ENCODE peak calls at places on chromosome 5, in seven cellular contexts. T, D, C, O, Z, K and A are unnamed samples.

GRCh38 chr5:122101636-122102285 is 23.7 kb upstream of the LOX start:
- DNase-seq in C (peak; percentile 57), T (peak; percentile 23), O (peak; percentile 23), K (peak; percentile 26), D (no peak), Z (no peak), A (peak; percentile 5)

GRCh38 chr5:166899343-166899742 is 1392.1 kb upstream of the WWC1 start:
- DNase-seq in D (no peak), K (no peak), C (no peak), T (no peak), Z (no peak), O (no peak), A (no peak)

GRCh38 chr5:177495243-177496060 is 2.0 kb downstream of the PDLIM7 start:
- DNase-seq in D (peak; percentile 85), K (no peak), Z (no peak), O (peak; percentile 62), C (peak; percentile 79), T (peak; percentile 48), A (no peak)

GRCh38 chr5:151633892-151634291 is 42.8 kb upstream of the FAT2 start:
- DNase-seq in C (no peak), O (no peak), Z (no peak), T (no peak), K (no peak), D (no peak), A (no peak)

GRCh38 chr5:140402258-140403074 is 833 bp downstream of the ANKHD1 start:
- DNase-seq in K (no peak), Z (peak; percentile 27), O (peak; percentile 85), D (no peak), T (peak; percentile 66), C (peak; percentile 76), A (no peak)

GRCh38 chr5:42518595-42519067 is 95.4 kb downstream of the GHR start:
- DNase-seq in O (no peak), T (no peak), K (no peak), D (no peak), Z (no peak), C (no peak), A (no peak)

GRCh38 chr5:178237431-178238312 is 5.1 kb upstream of the PHYKPL start:
- DNase-seq in T (no peak), C (no peak), O (no peak), K (no peak), Z (no peak), D (no peak), A (peak; percentile 46)

GRCh38 chr5:176541338-176542134 is 4.3 kb upstream of the RNF44 start:
- DNase-seq in O (peak; percentile 65), K (no peak), D (no peak), T (no peak), Z (no peak), C (peak; percentile 87), A (no peak)

GRCh38 chr5:93578813-93579560 is 2.0 kb downstream of the NR2F1-AS1 start:
- DNase-seq in D (no peak), C (no peak), T (peak; percentile 52), O (no peak), Z (no peak), K (no peak), A (no peak)

GRCh38 chr5:54545796-54546195 is 28.2 kb downstream of the SNX18 start:
- DNase-seq in C (no peak), D (no peak), T (no peak), K (no peak), Z (no peak), O (no peak), A (peak; percentile 75)

GRCh38 chr5:144510845-144511580 is 340.3 kb downstream of the KCTD16 start:
- DNase-seq in C (no peak), O (peak; percentile 4), T (no peak), K (no peak), Z (no peak), D (no peak), A (no peak)

GRCh38 chr5:79811081-79811480 is 121.4 kb downstream of the CMYA5 start:
- DNase-seq in D (no peak), O (no peak), K (no peak), Z (no peak), C (peak; percentile 91), T (no peak), A (no peak)
- TF ChIP-seq JUND in D (no peak), O (no peak), K (no peak), Z (no peak), C (no peak), T (no peak), A (no peak)

GRCh38 chr5:59123595-59124561 is 541.0 kb downstream of the RAB3C start:
- DNase-seq in K (no peak), T (no peak), Z (peak; percentile 52), D (no peak), C (no peak), O (no peak), A (no peak)

GRCh38 chr5:59128646-59129290 is 545.9 kb downstream of the RAB3C start:
- DNase-seq in K (no peak), O (no peak), Z (no peak), D (no peak), T (no peak), C (no peak), A (no peak)

GRCh38 chr5:59125961-59126360 is 543.1 kb downstream of the RAB3C start:
- DNase-seq in Z (no peak), K (no peak), D (no peak), T (no peak), O (no peak), C (no peak), A (no peak)

GRCh38 chr5:59126665-59127354 is 543.9 kb downstream of the RAB3C start:
- DNase-seq in K (no peak), T (no peak), Z (no peak), O (no peak), D (no peak), C (no peak), A (no peak)

GRCh38 chr5:59124983-59125960 is 542.4 kb downstream of the RAB3C start:
- DNase-seq in T (no peak), D (no peak), Z (no peak), C (no peak), K (no peak), O (no peak), A (no peak)
- TF ChIP-seq JUND in T (no peak), D (no peak), Z (no peak), C (no peak), K (no peak), O (no peak), A (no peak)

GRCh38 chr5:173456751-173457171 is 128.5 kb upstream of the STC2 start:
- DNase-seq in C (no peak), T (no peak), O (no peak), Z (no peak), D (no peak), K (no peak), A (peak; percentile 53)
- TF ChIP-seq JUND in C (no peak), T (no peak), O (no peak), Z (no peak), D (no peak), K (no peak), A (no peak)

GRCh38 chr5:39503148-39503547 is 78.4 kb upstream of the DAB2 start:
- DNase-seq in T (no peak), O (no peak), K (no peak), D (no peak), C (no peak), Z (no peak), A (no peak)
- TF ChIP-seq JUND in T (no peak), O (no peak), K (no peak), D (no peak), C (no peak), Z (no peak), A (no peak)

DNA sequence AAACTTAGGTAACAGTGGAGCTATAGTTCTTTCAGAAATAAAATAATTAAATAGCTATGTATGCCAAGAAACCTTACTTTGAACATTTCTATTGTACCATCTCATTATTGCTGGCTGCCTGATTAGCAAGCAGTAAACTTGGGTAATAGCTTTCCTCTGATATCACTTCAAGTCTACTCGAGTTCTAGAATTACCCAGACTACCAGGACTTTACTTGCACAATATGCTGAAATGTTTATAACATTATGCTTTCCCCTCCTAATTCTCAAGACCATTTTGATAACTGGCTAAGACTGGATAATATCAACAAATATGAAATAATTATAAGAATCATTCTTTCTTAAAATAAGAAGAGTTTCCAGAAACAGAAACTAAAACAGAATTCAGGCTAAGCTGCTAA is 512.6 kb downstream of the RAB3C start:
- DNase-seq in K (no peak), T (no peak), O (no peak), Z (no peak), C (no peak), D (no peak), A (no peak)
- TF ChIP-seq JUND in K (no peak), T (no peak), O (no peak), Z (no peak), C (no peak), D (no peak), A (no peak)